ENCODE peak calls at places on chromosomes 5 and 9, in six cellular contexts. J, W, X, O, V and R are unnamed samples.

GRCh38 chr5:490116-491094 is 33.8 kb downstream of the SLC9A3 start:
- DNase-seq in V (no peak), J (no peak), O (no peak), X (no peak), W (no peak), R (no peak)

GRCh38 chr5:134647750-134648424 is 698 bp upstream of the SEC24A start:
- DNase-seq in W (peak; percentile 55), O (no peak), V (no peak), X (no peak), J (peak; percentile 80), R (no peak)

GRCh38 chr9:18349530-18349929 is 124.4 kb upstream of the ADAMTSL1 start:
- DNase-seq in X (no peak), V (no peak), W (no peak), O (no peak), J (no peak), R (no peak)

GRCh38 chr5:96963267-96963666 is 27.4 kb downstream of the LNPEP start:
- DNase-seq in V (no peak), J (peak; percentile 39), X (peak; percentile 60), W (no peak), O (peak; percentile 76), R (no peak)

GRCh38 chr9:121282309-121283071 is 14.5 kb downstream of the GSN start:
- DNase-seq in J (peak; percentile 62), W (no peak), X (peak; percentile 84), O (peak; percentile 79), V (no peak), R (no peak)

GRCh38 chr5:129631946-129632345 is 115.9 kb upstream of the MINAR2 start:
- DNase-seq in W (no peak), X (no peak), O (no peak), J (no peak), V (no peak), R (no peak)

GRCh38 chr9:6080154-6080716 is 64.8 kb upstream of the RANBP6 start:
- DNase-seq in V (peak; percentile 89), X (peak; percentile 91), W (peak; percentile 63), O (peak; percentile 88), J (peak; percentile 94), R (peak; percentile 32)

GRCh38 chr9:94821098-94821930 is 94.8 kb downstream of the AOPEP start:
- DNase-seq in X (no peak), V (no peak), J (no peak), W (peak; percentile 42), O (no peak), R (no peak)

GRCh38 chr5:151523335-151523734 is 67.8 kb downstream of the FAT2 start:
- DNase-seq in J (peak; percentile 39), X (no peak), W (peak; percentile 41), V (no peak), O (no peak), R (no peak)

GRCh38 chr9:135764731-135765130 is 62.7 kb downstream of the KCNT1 start:
- DNase-seq in O (no peak), V (no peak), J (no peak), X (no peak), W (no peak), R (no peak)

GRCh38 chr5:41270423-41271251 is 57.3 kb upstream of the C6 start:
- DNase-seq in X (no peak), V (no peak), J (peak; percentile 77), W (peak; percentile 54), O (peak; percentile 57), R (no peak)

GRCh38 chr5:77066823-77067442 is 20.2 kb downstream of the ZBED3 start:
- DNase-seq in V (no peak), W (peak; percentile 66), O (no peak), X (no peak), J (peak; percentile 84), R (no peak)

GRCh38 chr5:63963926-63964325 is 1.7 kb upstream of the HTR1A start:
- DNase-seq in V (no peak), X (no peak), W (no peak), J (no peak), O (no peak), R (no peak)

GRCh38 chr5:172496671-172497371 is 42.5 kb upstream of the SH3PXD2B start:
- DNase-seq in X (peak; percentile 66), O (peak; percentile 71), J (peak; percentile 33), V (no peak), W (no peak), R (no peak)

GRCh38 chr5:96219580-96220281 is 213.3 kb downstream of the PCSK1 start:
- DNase-seq in W (no peak), O (no peak), J (peak; percentile 63), V (no peak), X (no peak), R (no peak)

GRCh38 chr5:133292300-133292699 is 240.5 kb downstream of the HSPA4 start:
- DNase-seq in W (peak; percentile 4), V (no peak), X (no peak), J (no peak), O (no peak), R (no peak)

GRCh38 chr5:174409070-174409469 is 315.3 kb upstream of the MSX2 start:
- DNase-seq in X (no peak), V (no peak), W (no peak), J (no peak), O (no peak), R (no peak)

GRCh38 chr5:153276151-153276550 is 214.3 kb upstream of the GRIA1 start:
- DNase-seq in J (peak; percentile 13), V (no peak), X (peak; percentile 47), O (peak; percentile 9), W (peak; percentile 37), R (no peak)

GRCh38 chr9:2560175-2560574 is 61.4 kb upstream of the VLDLR start:
- DNase-seq in O (no peak), V (no peak), X (no peak), J (no peak), W (no peak), R (no peak)

GRCh38 chr9:127194881-127195713 is 69.5 kb upstream of the GARNL3 start:
- DNase-seq in V (no peak), X (peak; percentile 41), W (no peak), O (no peak), J (no peak), R (no peak)

DNA sequence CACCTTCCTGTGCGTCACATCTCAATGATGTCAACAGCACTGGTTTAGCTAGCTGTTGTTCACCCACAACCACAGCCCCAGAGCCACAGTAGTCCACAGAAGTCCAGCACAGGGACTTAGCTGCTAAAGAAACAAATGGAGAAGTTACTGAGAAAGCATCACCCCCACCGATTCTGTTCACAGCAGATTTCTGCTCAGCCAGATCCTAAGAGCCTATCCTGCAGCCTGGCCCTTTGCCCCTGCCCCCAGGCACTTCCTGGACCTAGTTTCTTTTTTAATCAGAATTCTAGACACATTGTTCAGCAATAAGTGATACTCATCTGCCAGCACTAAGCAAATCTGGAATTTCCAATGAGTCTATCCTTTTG is 7.4 kb downstream of the B4GALT1 start:
- DNase-seq in O (peak; percentile 66), J (peak; percentile 74), V (no peak), W (peak; percentile 25), X (peak; percentile 85), R (peak; percentile 60)
- H3K4me1 ChIP-seq in O (peaks cover 88% of the 10 kb centered on the region), J (peaks cover 88% of the 10 kb centered on the region), V (peaks cover 99% of the 10 kb centered on the region), W (peaks cover 62% of the 10 kb centered on the region), X (peaks cover 14% of the 10 kb centered on the region), R (peaks cover 78% of the 10 kb centered on the region)

GRCh38 chr9:73199448-73199847 is 47.8 kb downstream of the ANXA1 start:
- DNase-seq in W (no peak), O (no peak), V (no peak), J (no peak), X (no peak), R (no peak)
- H3K36me3 ChIP-seq in W (no peaks in the 10 kb centered on the region), O (no peaks in the 10 kb centered on the region), V (no peaks in the 10 kb centered on the region), J (no peaks in the 10 kb centered on the region), X (no peaks in the 10 kb centered on the region), R (no peaks in the 10 kb centered on the region)

GRCh38 chr9:134327671-134328231 is 1.5 kb downstream of the RXRA start:
- DNase-seq in O (no peak), V (peak; percentile 68), W (no peak), X (peak; percentile 48), J (no peak), R (no peak)

GRCh38 chr9:134325096-134325812 is 1.0 kb upstream of the RXRA start:
- DNase-seq in V (peak; percentile 90), O (peak; percentile 52), X (peak; percentile 67), J (peak; percentile 77), W (peak; percentile 63), R (no peak)

GRCh38 chr9:134326754-134327526 is 685 bp downstream of the RXRA start:
- DNase-seq in X (peak; percentile 58), V (peak; percentile 88), O (no peak), J (peak; percentile 67), W (peak; percentile 23), R (no peak)

GRCh38 chr9:134324359-134325095 is 1.7 kb upstream of the RXRA start:
- DNase-seq in V (peak; percentile 73), X (peak; percentile 59), O (peak; percentile 13), J (no peak), W (no peak), R (no peak)

GRCh38 chr9:134325813-134326753 is at the start of gene RXRA:
- DNase-seq in O (peak; percentile 90), V (peak; percentile 94), X (peak; percentile 90), W (peak; percentile 78), J (peak; percentile 95), R (peak; percentile 63)
- H3K4me1 ChIP-seq in O (peaks cover 39% of the 10 kb centered on the region), V (peaks cover 52% of the 10 kb centered on the region), X (no peaks in the 10 kb centered on the region), W (no peaks in the 10 kb centered on the region), J (peaks cover 45% of the 10 kb centered on the region), R (peaks cover 8% of the 10 kb centered on the region)

DNA sequence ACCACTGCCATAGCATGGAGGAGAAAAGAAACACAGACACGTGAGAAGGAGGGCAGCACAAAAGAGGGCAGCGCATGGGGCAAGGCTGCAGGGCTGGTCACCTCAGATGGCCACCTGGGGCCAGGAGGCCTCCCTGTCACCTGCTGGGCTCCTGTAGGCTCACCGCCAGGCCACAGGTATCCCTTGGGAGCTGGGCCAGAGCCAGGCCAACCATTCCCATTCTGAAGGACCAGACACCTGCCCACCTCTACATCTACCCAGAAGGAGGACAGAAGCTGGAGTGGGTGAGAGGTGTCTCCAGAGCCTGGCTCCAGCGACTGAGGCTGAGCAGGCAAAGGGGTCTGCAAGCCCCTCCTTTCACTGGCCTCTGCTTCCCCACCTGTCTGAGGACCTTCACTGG is 103.1 kb downstream of the PAX5 start:
- DNase-seq in W (no peak), X (no peak), V (no peak), O (no peak), J (no peak), R (no peak)
- H3K36me3 ChIP-seq in W (no peaks in the 10 kb centered on the region), X (no peaks in the 10 kb centered on the region), V (no peaks in the 10 kb centered on the region), O (no peaks in the 10 kb centered on the region), J (no peaks in the 10 kb centered on the region), R (no peaks in the 10 kb centered on the region)

DNA sequence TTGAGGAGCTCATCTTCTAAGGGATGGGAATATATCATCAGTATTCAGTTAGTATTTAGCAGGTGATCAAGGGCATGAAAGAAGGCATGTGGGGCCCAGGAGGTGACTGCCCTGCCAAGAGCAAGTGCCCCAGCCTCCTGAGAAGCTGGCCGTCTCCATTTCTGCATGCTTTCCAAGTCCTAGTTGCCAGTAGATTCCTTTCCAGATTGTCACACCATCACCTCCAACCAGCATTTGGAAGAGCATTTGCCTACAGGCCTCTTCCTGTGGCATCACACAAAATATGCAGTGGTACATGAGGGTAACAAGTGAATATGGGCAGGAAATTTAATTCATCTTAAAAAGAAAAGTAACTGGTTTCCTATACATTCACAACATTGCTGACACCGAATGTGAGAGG is 7.5 kb downstream of the TNFAIP8 start:
- DNase-seq in O (no peak), X (no peak), W (no peak), V (no peak), J (no peak), R (no peak)
- H3K4me1 ChIP-seq in O (peaks cover 19% of the 10 kb centered on the region), X (peaks cover 3% of the 10 kb centered on the region), W (peaks cover 38% of the 10 kb centered on the region), V (peaks cover 88% of the 10 kb centered on the region), J (peaks cover 59% of the 10 kb centered on the region), R (peaks cover 79% of the 10 kb centered on the region)